ENCODE peak calls at places on chromosome 11, in five cellular contexts. A is esophagus squamous epithelium, X is Peyer's patch, G is K562, V is esophagus muscularis mucosa. P is an unnamed sample.

GRCh38 chr11:133983660-133984316 is 27.0 kb upstream of the IGSF9B start:
- DNase-seq in A (no peak), X (no peak), G (no peak), V (no peak), P (no peak)

GRCh38 chr11:120139316-120140069 is 1.6 kb upstream of the TRIM29 start:
- DNase-seq in A (no peak), X (no peak), G (no peak), V (no peak), P (no peak)

GRCh38 chr11:68970921-68971636 is 9.7 kb downstream of the MRGPRD start:
- DNase-seq in A (no peak), X (no peak), G (no peak), V (no peak), P (no peak)

GRCh38 chr11:39745401-39745800 is 1714.1 kb downstream of the LRRC4C start:
- DNase-seq in A (no peak), X (no peak), G (no peak), V (no peak), P (no peak)

GRCh38 chr11:6618117-6619020 is 853 bp downstream of the TPP1 start:
- DNase-seq in A (no peak), X (peak; percentile 55), G (peak; percentile 77), V (no peak), P (peak; percentile 87)

GRCh38 chr11:128520206-128520885 is 67.0 kb downstream of the ETS1 start:
- DNase-seq in A (no peak), X (no peak), G (no peak), V (no peak), P (no peak)

GRCh38 chr11:45879803-45880685 is 5.4 kb upstream of the MAPK8IP1 start:
- DNase-seq in A (no peak), X (no peak), G (peak; percentile 31), V (no peak), P (peak; percentile 71)

GRCh38 chr11:130763087-130763980 is 152.9 kb downstream of the SNX19 start:
- DNase-seq in A (no peak), X (no peak), G (no peak), V (no peak), P (no peak)

GRCh38 chr11:106482920-106483761 is 405.7 kb downstream of the AASDHPPT start:
- DNase-seq in A (no peak), X (no peak), G (no peak), V (no peak), P (no peak)

GRCh38 chr11:45737056-45737455 is 67.9 kb upstream of the SLC35C1 start:
- DNase-seq in A (no peak), X (no peak), G (no peak), V (no peak), P (no peak)

GRCh38 chr11:29448246-29448877 is 568.5 kb downstream of the KCNA4 start:
- DNase-seq in A (no peak), X (no peak), G (peak; percentile 8), V (no peak), P (peak; percentile 55)

GRCh38 chr11:69834811-69835800 is 15.9 kb upstream of the FGF3 start:
- DNase-seq in A (no peak), X (peak; percentile 34), G (no peak), V (no peak), P (no peak)

GRCh38 chr11:71185411-71185810 is 67.0 kb downstream of the SHANK2 start:
- DNase-seq in A (no peak), X (no peak), G (no peak), V (no peak), P (no peak)

GRCh38 chr11:27280131-27280530 is 82.9 kb downstream of the CCDC34 start:
- DNase-seq in A (no peak), X (no peak), G (no peak), V (no peak), P (no peak)

GRCh38 chr11:120337133-120337895 is 1.1 kb downstream of the ARHGEF12 start:
- DNase-seq in A (no peak), X (peak; percentile 59), G (no peak), V (no peak), P (peak; percentile 65)

GRCh38 chr11:72222907-72223614 is 1.5 kb upstream of the INPPL1 start:
- DNase-seq in A (peak; percentile 82), X (peak; percentile 96), G (peak; percentile 89), V (peak; percentile 98), P (peak; percentile 96)

GRCh38 chr11:16081756-16082531 is 274.4 kb downstream of the SOX6 start:
- DNase-seq in A (no peak), X (no peak), G (no peak), V (no peak), P (no peak)

GRCh38 chr11:86775342-86775741 is 25.0 kb upstream of the PRSS23 start:
- DNase-seq in A (no peak), X (no peak), G (no peak), V (peak; percentile 77), P (no peak)

GRCh38 chr11:133515075-133515474 is 17.2 kb downstream of the OPCML start:
- DNase-seq in A (no peak), X (no peak), G (no peak), V (no peak), P (no peak)

GRCh38 chr11:94504689-94505293 is 7.5 kb upstream of the C11orf97 start:
- DNase-seq in A (no peak), X (no peak), G (peak; percentile 44), V (no peak), P (no peak)

GRCh38 chr11:68680541-68681231 is 3.7 kb upstream of the GAL start:
- DNase-seq in A (no peak), X (no peak), G (no peak), V (no peak), P (no peak)

GRCh38 chr11:22193348-22194051 is 615 bp downstream of the ANO5 start:
- DNase-seq in A (no peak), X (no peak), G (peak; percentile 9), V (no peak), P (peak; percentile 38)

GRCh38 chr11:6258571-6258998 is 1.1 kb upstream of the CCKBR start:
- DNase-seq in A (no peak), X (no peak), G (no peak), V (no peak), P (no peak)

DNA sequence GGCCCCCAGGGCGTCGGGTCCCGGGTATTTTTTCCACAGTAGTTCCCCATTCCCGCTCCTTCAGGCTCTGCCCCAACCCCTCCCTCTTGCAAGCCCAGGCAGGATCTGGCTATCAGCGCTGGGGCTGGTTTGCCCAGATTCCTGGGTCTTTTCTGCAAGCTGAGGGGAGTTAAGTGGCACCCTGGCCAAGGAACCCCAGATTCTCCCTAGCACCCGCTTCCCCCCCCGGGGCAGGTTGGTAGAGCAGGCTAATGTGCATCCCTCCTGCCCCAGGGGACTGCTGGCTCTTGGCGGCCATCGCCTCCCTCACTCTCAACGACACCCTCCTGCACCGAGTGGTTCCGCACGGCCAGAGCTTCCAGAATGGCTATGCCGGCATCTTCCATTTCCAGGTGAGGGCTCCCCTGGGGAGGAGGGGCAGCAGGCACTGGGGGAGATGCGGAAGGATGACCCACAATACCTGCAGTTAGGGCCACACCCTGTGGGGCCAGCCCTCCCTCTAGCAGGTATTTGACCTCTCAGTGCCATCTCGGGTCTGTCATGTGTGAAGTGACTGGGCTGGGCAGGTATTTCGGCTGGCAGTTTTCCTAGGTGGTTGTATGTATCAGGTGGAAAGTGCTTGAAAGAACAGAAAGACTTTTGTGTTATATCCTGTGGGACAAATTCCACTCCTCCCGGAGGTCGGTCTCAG is 1.6 kb downstream of the CAPN1 start:
- DNase-seq in A (no peak), X (peak; percentile 64), G (no peak), V (no peak), P (peak; percentile 51)
- TF ChIP-seq POLR2A in A (no peak), X (peak; percentile 8), G (no peak), V (no peak), P (no peak)

GRCh38 chr11:118618991-118619375 is 11.6 kb downstream of the PHLDB1 start:
- DNase-seq in A (no peak), X (peak; percentile 44), G (no peak), V (no peak), P (no peak)
- H3K4me1 ChIP-seq in A (peaks cover 31% of the 10 kb centered on the region), X (peaks cover 7% of the 10 kb centered on the region), G (peaks cover 36% of the 10 kb centered on the region), V (peaks cover 83% of the 10 kb centered on the region), P (peaks cover 36% of the 10 kb centered on the region)

GRCh38 chr11:57762235-57762866 is 749 bp downstream of the CTNND1 start:
- DNase-seq in A (no peak), X (no peak), G (no peak), V (no peak), P (no peak)

GRCh38 chr11:57764527-57764926 is 2.9 kb downstream of the CTNND1 start:
- DNase-seq in A (no peak), X (no peak), G (no peak), V (no peak), P (no peak)

GRCh38 chr11:57763568-57763967 is 2.0 kb downstream of the CTNND1 start:
- DNase-seq in A (no peak), X (no peak), G (peak; percentile 40), V (no peak), P (no peak)

GRCh38 chr11:57761301-57762234 is at the start of gene CTNND1:
- DNase-seq in A (no peak), X (peak; percentile 81), G (peak; percentile 66), V (peak; percentile 96), P (peak; percentile 97)

GRCh38 chr11:57764972-57765371 is 3.4 kb downstream of the CTNND1 start:
- DNase-seq in A (no peak), X (no peak), G (peak; percentile 50), V (no peak), P (no peak)
- H3K4me3 ChIP-seq in A (peak overlapping the region; percentile 39), X (peak overlapping the region; percentile 63), G (peak overlapping the region; percentile 62), V (peak overlapping the region; percentile 74), P (no peak overlapping the region)

DNA sequence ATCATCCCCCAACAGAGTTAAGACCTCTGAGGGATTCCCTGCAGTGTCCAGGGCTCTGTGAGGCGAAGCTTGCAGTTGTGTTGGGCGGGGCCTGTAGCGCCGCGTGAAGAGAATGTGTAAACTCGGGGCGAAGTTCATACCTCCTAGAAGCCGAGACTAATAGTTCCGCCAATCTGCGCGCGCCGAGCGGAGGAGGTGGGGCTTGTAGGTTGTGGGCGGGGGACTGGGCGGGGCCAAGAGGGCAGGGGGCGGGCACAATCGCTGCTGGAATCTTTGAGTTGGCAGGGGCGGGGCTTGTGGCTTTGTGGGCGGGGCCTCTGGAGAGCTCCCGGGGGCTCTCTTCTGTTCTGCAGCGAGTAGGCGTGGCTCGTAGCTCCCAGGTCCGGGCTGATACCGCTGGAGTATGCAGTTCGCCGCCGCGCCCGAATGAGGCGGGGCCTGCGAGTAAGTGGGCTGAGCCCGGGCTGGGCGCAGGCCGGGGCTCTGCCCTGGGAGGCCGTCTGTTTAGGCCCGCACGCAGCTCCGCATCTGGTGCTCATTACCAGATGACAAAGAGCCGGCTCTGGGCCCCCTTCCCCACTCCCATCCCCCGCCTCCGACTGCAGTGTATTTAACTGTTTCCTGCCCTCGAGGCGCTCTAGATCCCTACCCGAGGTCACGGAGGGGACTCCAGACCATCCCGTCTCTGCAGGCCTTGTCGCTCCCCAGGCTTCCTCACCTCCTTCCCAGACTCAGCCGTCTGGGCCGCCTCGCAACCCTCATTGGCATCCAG is 4.1 kb downstream of the CD248 start:
- DNase-seq in A (peak; percentile 93), X (peak; percentile 100), G (peak; percentile 98), V (peak; percentile 100), P (peak; percentile 99)
- TF ChIP-seq POLR2A in A (peak; percentile 27), X (no peak), G (no peak), V (no peak), P (peak; percentile 48)

GRCh38 chr11:123100378-123101085 is 38.6 kb upstream of the HSPA8 start:
- DNase-seq in A (no peak), X (no peak), G (no peak), V (no peak), P (peak; percentile 43)
- H3K4me1 ChIP-seq in A (no peaks in the 10 kb centered on the region), X (no peaks in the 10 kb centered on the region), G (no peaks in the 10 kb centered on the region), V (peaks cover 70% of the 10 kb centered on the region), P (peaks cover 20% of the 10 kb centered on the region)

P was measured in adrenal gland.